ENCODE peak calls at places on chromosomes 16 and 17, in eight cellular contexts. R, V, O, H, Q, D, C and Y are unnamed samples.

GRCh38 chr16:76819517-76819916 is 371.5 kb upstream of the MON1B start:
- DNase-seq in V (no peak), H (no peak), R (no peak), O (no peak), Q (no peak), D (no peak), C (no peak), Y (no peak)

GRCh38 chr16:2776500-2777139 is 460 bp downstream of the ELOB start:
- DNase-seq in R (no peak), V (no peak), H (no peak), C (peak; percentile 84), Q (no peak), O (peak; percentile 48), D (peak; percentile 52), Y (no peak)

GRCh38 chr17:40598928-40599627 is 33.8 kb upstream of the CCR7 start:
- DNase-seq in V (peak; percentile 97), H (no peak), R (peak; percentile 65), O (no peak), D (no peak), C (peak; percentile 82), Q (no peak), Y (no peak)

GRCh38 chr16:73390936-73391335 is 343.0 kb upstream of the ZFHX3 start:
- DNase-seq in O (no peak), H (no peak), Q (no peak), V (peak; percentile 11), D (no peak), R (peak; percentile 13), C (no peak), Y (no peak)

GRCh38 chr17:67247416-67247900 is 2.5 kb upstream of the HELZ start:
- DNase-seq in Q (no peak), D (no peak), C (no peak), R (no peak), O (no peak), H (no peak), V (no peak), Y (no peak)

GRCh38 chr16:62225675-62226074 is 189.4 kb upstream of the CDH8 start:
- DNase-seq in C (peak; percentile 67), D (no peak), O (peak; percentile 94), H (peak; percentile 4), Q (no peak), V (peak; percentile 15), R (peak; percentile 7), Y (peak; percentile 15)

GRCh38 chr16:1414532-1415265 is at the start of gene UNKL:
- DNase-seq in V (peak; percentile 35), R (peak; percentile 13), Q (peak; percentile 64), C (peak; percentile 92), D (peak; percentile 80), O (peak; percentile 81), H (no peak), Y (no peak)

GRCh38 chr17:57603541-57603940 is 141.6 kb downstream of the CCDC182 start:
- DNase-seq in H (no peak), V (no peak), D (no peak), Q (peak; percentile 58), C (no peak), O (no peak), R (no peak), Y (no peak)

GRCh38 chr16:30054959-30055553 is 10.5 kb upstream of the ALDOA start:
- DNase-seq in O (peak; percentile 88), Q (peak; percentile 64), R (no peak), D (peak; percentile 56), H (no peak), V (no peak), C (no peak), Y (no peak)

GRCh38 chr17:80182845-80183223 is 13.0 kb downstream of the CARD14 start:
- DNase-seq in V (no peak), C (no peak), O (no peak), Q (no peak), D (no peak), R (no peak), H (no peak), Y (no peak)

GRCh38 chr17:78708510-78708973 is 73.5 kb downstream of the CYTH1 start:
- DNase-seq in H (peak; percentile 56), D (peak; percentile 89), C (peak; percentile 81), O (peak; percentile 85), Q (peak; percentile 49), V (peak; percentile 75), R (peak; percentile 64), Y (peak; percentile 65)

GRCh38 chr16:87841608-87842208 is 27.6 kb downstream of the SLC7A5 start:
- DNase-seq in R (no peak), O (no peak), V (no peak), D (no peak), C (no peak), H (no peak), Q (no peak), Y (no peak)

DNA sequence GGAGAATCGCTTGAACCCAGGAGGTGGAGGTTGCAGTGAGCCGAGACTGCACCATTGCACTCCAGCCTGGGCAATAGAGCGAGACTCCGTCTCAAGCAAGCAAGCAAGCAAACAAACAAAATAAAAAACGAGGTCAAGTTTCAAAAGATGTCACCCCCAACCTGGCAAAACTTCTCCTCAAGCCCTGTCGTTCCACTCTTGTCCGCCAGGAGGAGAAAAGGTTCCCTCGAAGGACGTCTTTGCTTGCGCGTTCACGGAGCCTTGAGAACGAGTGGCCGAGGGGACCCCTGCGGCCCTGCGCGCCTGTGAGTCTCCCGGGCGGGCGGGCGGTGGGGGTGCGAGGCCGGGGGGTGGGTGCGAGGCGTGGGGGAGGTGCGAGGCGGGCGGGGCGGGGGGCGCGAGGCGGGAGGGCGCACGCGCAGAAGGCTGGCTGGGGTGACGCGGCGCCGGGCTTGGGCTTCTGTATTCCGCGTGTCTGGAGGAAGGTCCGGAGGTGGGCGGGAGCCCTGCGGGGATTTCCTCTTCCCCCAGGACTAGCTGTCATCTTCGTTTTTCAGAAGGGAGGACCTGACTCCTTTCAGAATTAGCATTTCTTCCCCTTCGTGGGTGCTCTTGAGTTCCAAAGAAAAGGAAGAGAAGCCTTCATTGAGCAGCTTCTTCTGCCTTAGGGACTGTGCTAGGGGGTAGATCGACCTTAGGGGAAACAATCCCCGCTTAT is 3.7 kb downstream of the SLC52A1 start:
- DNase-seq in Q (peak; percentile 65), R (peak; percentile 68), C (peak; percentile 87), V (peak; percentile 75), D (peak; percentile 88), H (no peak), O (peak; percentile 93), Y (peak; percentile 37)
- TF ChIP-seq CTCF in Q (peak; percentile 75), R (peak; percentile 88), C (peak; percentile 82), V (peak; percentile 79), D (peak; percentile 76), H (peak; percentile 71), O (peak; percentile 74), Y (peak; percentile 78)

GRCh38 chr16:10979717-10980601 is 35.6 kb downstream of the CLEC16A start:
- DNase-seq in O (peak; percentile 48), R (no peak), D (peak; percentile 38), C (no peak), H (no peak), Q (peak; percentile 90), V (no peak), Y (no peak)

GRCh38 chr16:10983175-10983558 is 38.8 kb downstream of the CLEC16A start:
- DNase-seq in C (no peak), H (no peak), R (no peak), Q (no peak), D (no peak), O (no peak), V (no peak), Y (no peak)

GRCh38 chr16:10980811-10981210 is 36.4 kb downstream of the CLEC16A start:
- DNase-seq in H (no peak), O (no peak), D (no peak), Q (no peak), V (no peak), C (no peak), R (no peak), Y (no peak)

GRCh38 chr16:10982430-10983174 is 38.2 kb downstream of the CLEC16A start:
- DNase-seq in O (no peak), R (no peak), V (peak; percentile 24), C (no peak), D (no peak), H (no peak), Q (no peak), Y (no peak)

DNA sequence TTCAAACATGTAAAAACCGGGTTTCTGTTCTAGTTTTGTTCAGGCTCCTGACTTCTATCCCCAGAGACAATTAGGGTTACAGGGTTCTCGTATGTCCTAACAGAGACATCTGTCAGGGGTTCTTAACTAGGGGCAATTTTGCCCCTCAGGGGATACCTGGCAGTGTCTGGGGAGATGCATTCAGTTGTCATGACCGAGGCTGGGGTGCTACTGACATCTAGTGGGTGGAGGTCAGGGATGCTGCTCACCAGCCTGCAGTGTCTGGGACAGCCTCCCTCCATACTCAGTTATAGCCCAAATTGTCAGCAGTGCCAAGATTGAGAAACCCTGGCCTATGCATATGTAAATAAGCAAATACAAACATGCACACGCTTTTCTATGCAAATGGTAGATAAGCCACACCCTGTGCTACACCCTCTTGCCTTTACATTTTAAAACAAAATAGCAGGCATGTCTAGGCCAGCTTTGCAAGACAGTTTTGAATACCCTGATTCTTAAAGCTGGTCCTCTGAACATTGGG is 37.4 kb downstream of the CLEC16A start:
- DNase-seq in Q (no peak), C (no peak), R (no peak), D (no peak), V (no peak), H (no peak), O (peak; percentile 73), Y (no peak)
- TF ChIP-seq CTCF in Q (peak; percentile 9), C (no peak), R (peak; percentile 53), D (peak; percentile 16), V (peak; percentile 38), H (peak; percentile 38), O (peak; percentile 82), Y (peak; percentile 31)

GRCh38 chr17:59746849-59747445 is 39.5 kb downstream of the VMP1 start:
- DNase-seq in R (no peak), C (no peak), O (peak; percentile 59), D (peak; percentile 69), V (peak; percentile 74), H (no peak), Q (no peak), Y (no peak)
- TF ChIP-seq CTCF in R (peak; percentile 48), C (peak; percentile 53), O (peak; percentile 54), D (peak; percentile 54), V (peak; percentile 69), H (peak; percentile 61), Q (peak; percentile 72), Y (peak; percentile 42)

GRCh38 chr16:51524555-51525373 is 373.7 kb upstream of the SALL1 start:
- DNase-seq in R (peak; percentile 4), D (peak; percentile 78), V (peak; percentile 88), H (no peak), O (no peak), C (no peak), Q (no peak), Y (peak; percentile 86)
- TF ChIP-seq CTCF in R (peak; percentile 22), D (peak; percentile 9), V (peak; percentile 31), H (peak; percentile 48), O (no peak), C (peak; percentile 22), Q (no peak), Y (peak; percentile 27)

DNA sequence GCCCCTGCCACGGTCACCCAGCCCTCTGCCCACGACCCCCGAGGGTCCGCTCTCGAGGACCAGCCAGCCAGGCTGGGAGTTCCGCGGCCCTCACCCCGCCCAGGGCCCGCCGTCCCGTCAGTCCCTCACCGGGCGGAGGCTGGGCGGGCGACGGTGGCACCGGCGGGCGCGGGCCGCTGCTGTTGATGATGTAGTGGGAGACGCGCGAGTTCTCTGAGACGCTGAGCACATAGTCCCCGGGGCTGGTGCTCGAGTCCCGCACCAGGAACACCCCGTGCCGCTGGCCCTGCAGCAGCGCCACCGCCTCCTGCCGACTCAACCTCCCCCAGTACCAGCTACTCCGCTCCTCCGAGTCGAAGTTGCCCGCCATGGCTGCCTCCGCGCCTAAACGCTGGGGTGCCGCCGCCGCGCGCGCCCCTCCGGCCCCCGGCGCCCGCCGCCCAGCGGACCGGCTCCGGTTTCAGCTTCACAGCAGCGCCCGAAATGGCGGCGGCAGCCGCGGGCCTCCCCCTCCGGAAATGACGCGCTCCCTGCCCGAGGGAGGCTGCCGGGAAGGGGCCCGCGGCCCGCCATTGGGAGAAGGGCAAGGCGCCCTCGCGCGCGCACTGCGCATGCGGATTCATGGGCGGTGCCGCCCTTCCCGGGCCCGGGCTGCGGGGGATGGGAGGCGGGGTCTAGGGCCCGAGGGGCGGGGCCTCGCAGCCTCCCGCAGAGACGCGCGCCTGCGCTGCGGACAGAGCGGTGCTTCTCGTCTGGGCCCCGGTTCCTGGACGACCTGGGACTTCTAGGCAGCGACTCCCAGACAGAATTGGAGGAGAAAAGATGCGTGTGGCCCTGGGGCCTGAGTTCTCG is at the start of gene CRK:
- DNase-seq in D (peak; percentile 99), V (peak; percentile 92), Q (peak; percentile 95), H (no peak), O (peak; percentile 96), C (peak; percentile 99), R (peak; percentile 87), Y (peak; percentile 89)
- TF ChIP-seq CTCF in D (no peak), V (no peak), Q (peak; percentile 20), H (no peak), O (no peak), C (no peak), R (peak; percentile 6), Y (no peak)